ENCODE peak calls at places on chromosomes 4 and X, in four cellular contexts. M is WTC11, I is K562, H is HepG2. C is an unnamed sample.

GRCh38 chr4:3705236-3705987 is 60.8 kb upstream of the ADRA2C start:
- DNase-seq in M (no peak), I (no peak), H (no peak), C (no peak)

GRCh38 chr4:162061214-162061613 is 102.6 kb downstream of the FSTL5 start:
- DNase-seq in M (no peak), I (no peak), H (no peak), C (no peak)

GRCh38 chrX:47846070-47846469 is 9.4 kb downstream of the ZNF81 start:
- DNase-seq in M (no peak), I (no peak), H (no peak), C (no peak)

GRCh38 chrX:78979789-78980464 is 34.7 kb downstream of the P2RY10 start:
- DNase-seq in M (no peak), I (no peak), H (no peak), C (no peak)

GRCh38 chr4:55887594-55887993 is 34.1 kb downstream of the EXOC1 start:
- DNase-seq in M (no peak), I (no peak), H (no peak), C (peak)

GRCh38 chr4:181004056-181004455 is 1239.1 kb upstream of the TENM3 start:
- DNase-seq in M (no peak), I (no peak), H (no peak), C (no peak)

GRCh38 chr4:76198411-76199237 is 15.0 kb downstream of the SCARB2 start:
- DNase-seq in M (no peak), I (peak), H (no peak), C (peak)

GRCh38 chr4:141587897-141588296 is 48.5 kb upstream of the IL15 start:
- DNase-seq in M (no peak), I (no peak), H (no peak), C (no peak)

GRCh38 chr4:15040916-15041463 is 38.7 kb downstream of the CPEB2 start:
- DNase-seq in M (no peak), I (no peak), H (no peak), C (no peak)

GRCh38 chr4:40586034-40586433 is 43.6 kb downstream of the RBM47 start:
- DNase-seq in M (no peak), I (no peak), H (no peak), C (no peak)

DNA sequence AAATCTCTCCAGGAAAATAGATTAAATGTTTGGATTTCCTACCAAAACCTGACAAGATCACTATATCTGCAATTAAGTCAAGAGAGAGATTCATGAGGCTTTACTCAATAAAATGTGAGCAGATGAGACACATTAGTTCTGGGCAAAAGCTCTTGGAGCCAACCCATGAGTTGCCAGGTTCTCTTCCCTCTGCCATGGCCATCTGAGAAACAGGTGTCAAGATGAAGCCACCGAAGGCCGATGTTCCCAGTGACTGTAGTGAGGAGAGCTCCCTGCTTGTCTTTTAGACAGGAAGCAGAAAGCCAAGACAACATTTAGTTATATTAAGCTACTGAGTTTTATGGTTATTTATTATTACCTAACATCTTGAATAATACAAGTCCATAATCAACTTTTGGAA is 1068.7 kb downstream of the STPG2 start:
- DNase-seq in M (no peak), I (no peak), H (no peak), C (no peak)
- TF ChIP-seq ELF4 in M (no peak), I (no peak), H (no peak), C (no peak)

GRCh38 chr4:16437836-16438235 is 211.6 kb upstream of the TAPT1 start:
- DNase-seq in M (no peak), I (no peak), H (no peak), C (no peak)

GRCh38 chr4:16443504-16444088 is 217.3 kb upstream of the TAPT1 start:
- DNase-seq in M (no peak), I (peak), H (peak), C (peak)

GRCh38 chr4:16442296-16442695 is 216.0 kb upstream of the TAPT1 start:
- DNase-seq in M (no peak), I (no peak), H (no peak), C (no peak)

GRCh38 chr4:16439771-16440170 is 213.5 kb upstream of the TAPT1 start:
- DNase-seq in M (no peak), I (no peak), H (no peak), C (no peak)

DNA sequence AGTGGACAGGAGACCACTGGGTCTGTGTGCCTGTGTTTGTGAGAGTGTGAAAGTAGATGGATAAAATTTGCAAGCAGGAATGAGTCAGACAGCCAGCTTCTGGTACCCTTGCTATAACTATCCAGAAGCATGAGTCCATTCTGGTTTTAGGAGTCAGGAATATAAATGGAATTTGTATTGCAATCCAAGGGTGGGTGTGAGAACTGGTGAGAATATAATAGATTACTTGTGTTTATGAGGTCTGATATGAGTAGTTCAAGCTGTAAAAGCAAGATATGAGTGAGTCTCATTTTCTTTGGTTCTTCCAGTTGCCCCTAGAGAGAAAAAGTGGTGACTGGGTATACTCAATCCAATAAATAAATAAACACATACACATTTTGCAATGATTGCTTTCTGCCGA is 212.7 kb upstream of the TAPT1 start:
- DNase-seq in M (no peak), I (no peak), H (no peak), C (no peak)
- TF ChIP-seq ELF4 in M (no peak), I (no peak), H (no peak), C (no peak)

GRCh38 chr4:1593038-1593417 is 91.1 kb downstream of the FAM53A start:
- DNase-seq in M (peak), I (no peak), H (no peak), C (no peak)
- TF ChIP-seq ELF4 in M (no peak), I (no peak), H (no peak), C (no peak)

GRCh38 chr4:156968479-156968984 is 3.1 kb downstream of the PDGFC start:
- DNase-seq in M (peak), I (peak), H (peak), C (peak)
- TF ChIP-seq ELF4 in M (no peak), I (no peak), H (no peak), C (no peak)

GRCh38 chr4:143391261-143391660 is 54.6 kb downstream of the GAB1 start:
- DNase-seq in M (no peak), I (no peak), H (no peak), C (no peak)
- TF ChIP-seq ELF4 in M (no peak), I (no peak), H (no peak), C (no peak)

GRCh38 chrX:152149648-152150047 is 11.3 kb upstream of the MAGEA10 start:
- DNase-seq in M (no peak), I (peak), H (no peak), C (no peak)
- TF ChIP-seq ELF4 in M (no peak), I (no peak), H (no peak), C (no peak)

DNA sequence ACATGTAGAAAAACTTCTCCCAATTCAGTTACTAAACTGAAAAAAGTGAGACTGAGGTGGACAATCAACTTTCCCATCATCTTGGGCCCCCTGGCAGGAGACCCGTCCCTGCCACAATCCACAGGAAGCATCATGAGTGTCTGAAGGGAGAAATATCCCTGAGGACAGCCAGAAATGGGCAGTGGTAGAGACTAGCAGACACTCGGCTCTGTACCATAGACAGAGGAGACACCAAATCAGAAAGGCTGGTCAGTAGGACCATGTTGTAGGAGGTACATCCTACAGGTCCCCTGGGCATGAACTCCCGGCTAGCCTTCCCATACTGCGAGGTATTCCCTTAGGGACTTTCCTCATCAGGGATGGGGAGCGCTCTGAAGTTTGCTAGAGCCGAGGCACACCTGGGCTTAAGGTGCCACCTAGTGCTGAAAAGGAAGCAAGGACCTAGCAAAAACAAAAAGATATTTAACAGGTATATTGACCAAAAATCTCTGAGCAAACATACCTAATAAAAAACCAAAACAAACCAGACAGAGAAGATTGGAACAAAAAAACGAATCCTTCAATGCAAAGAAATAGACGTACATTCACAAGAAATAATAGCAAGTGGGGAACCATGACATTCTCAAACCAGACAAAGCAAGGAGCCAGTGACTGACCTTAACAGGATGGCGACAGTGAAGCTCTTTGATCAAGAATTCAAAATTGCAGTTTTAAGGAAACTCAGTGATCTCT is 55.6 kb downstream of the HAUS3 start:
- DNase-seq in M (peak), I (peak), H (peak), C (peak)
- TF ChIP-seq ELF4 in M (no peak), I (no peak), H (no peak), C (no peak)

C was measured in HEK293T.